ENCODE peak calls at places on chromosome X, in six cellular contexts. A is heart right ventricle; F is small intestine; T is WERI-Rb-1; O is CD4-positive, CD25-positive, alpha-beta regulatory T cell; M is psoas muscle. B is an unnamed sample. For H3K36me3 and H3K27me3, the result is how much of the 10 kb centered on the place peaks cover.

GRCh38 chrX:120840826-120841225 is 34.8 kb downstream of the CT47B1 start:
- DNase-seq in A (no peak), F (no peak), T (no peak), O (no peak), M (no peak), B (no peak)

GRCh38 chrX:99271641-99272040 is 1138.4 kb downstream of the PCDH19 start:
- DNase-seq in A (no peak), F (no peak), T (peak), O (no peak), M (no peak), B (no peak)

GRCh38 chrX:72088761-72089160 is 43.0 kb downstream of the RTL5 start:
- DNase-seq in A (no peak), F (no peak), T (no peak), O (no peak), M (no peak), B (no peak)

GRCh38 chrX:74788545-74789086 is 136.6 kb downstream of the NEXMIF start:
- DNase-seq in A (no peak), F (no peak), T (no peak), O (no peak), M (no peak), B (no peak)

GRCh38 chrX:12956704-12957541 is 18.0 kb upstream of the TMSB4X start:
- DNase-seq in A (peak), F (peak), T (no peak), O (peak), M (no peak), B (peak)

GRCh38 chrX:139106111-139106510 is 394.6 kb upstream of the FGF13 start:
- DNase-seq in A (no peak), F (no peak), T (no peak), O (no peak), M (peak), B (peak)

GRCh38 chrX:8191022-8191421 is 20.0 kb upstream of the VCX2 start:
- DNase-seq in A (no peak), F (no peak), T (no peak), O (no peak), M (no peak), B (no peak)

GRCh38 chrX:3271485-3272186 is 74.8 kb downstream of the MXRA5 start:
- DNase-seq in A (no peak), F (no peak), T (no peak), O (no peak), M (no peak), B (peak)

GRCh38 chrX:13266641-13267420 is 53.0 kb downstream of the ATXN3L start:
- DNase-seq in A (no peak), F (no peak), T (no peak), O (no peak), M (no peak), B (no peak)

GRCh38 chrX:115630204-115630603 is 69.2 kb downstream of the PLS3 start:
- DNase-seq in A (no peak), F (no peak), T (no peak), O (no peak), M (no peak), B (no peak)

GRCh38 chrX:133254666-133255065 is 36.5 kb upstream of the TFDP3 start:
- DNase-seq in A (no peak), F (no peak), T (no peak), O (no peak), M (no peak), B (peak)

GRCh38 chrX:14243823-14244222 is 214.1 kb upstream of the GEMIN8 start:
- DNase-seq in A (no peak), F (no peak), T (no peak), O (no peak), M (no peak), B (no peak)

GRCh38 chrX:37905436-37906147 is 58.2 kb upstream of the DYNLT3 start:
- DNase-seq in A (no peak), F (no peak), T (peak), O (no peak), M (no peak), B (peak)

GRCh38 chrX:74514384-74514783 is 93.1 kb downstream of the SLC16A2 start:
- DNase-seq in A (no peak), F (peak), T (no peak), O (no peak), M (no peak), B (peak)

GRCh38 chrX:110286126-110286525 is 31.8 kb downstream of the AMMECR1 start:
- DNase-seq in A (no peak), F (no peak), T (no peak), O (no peak), M (no peak), B (peak)

GRCh38 chrX:154490021-154490413 is 412 bp downstream of the SLC10A3 start:
- DNase-seq in A (no peak), F (peak), T (no peak), O (peak), M (peak), B (peak)

GRCh38 chrX:153769158-153769864 is 5.3 kb downstream of the PLXNB3 start:
- DNase-seq in A (no peak), F (no peak), T (peak), O (no peak), M (no peak), B (no peak)

GRCh38 chrX:17374619-17375360 is at the start of gene NHS:
- DNase-seq in A (peak), F (peak), T (peak), O (no peak), M (peak), B (peak)

GRCh38 chrX:150573702-150574101 is 5.3 kb downstream of the MTM1 start:
- DNase-seq in A (no peak), F (no peak), T (no peak), O (no peak), M (no peak), B (no peak)

GRCh38 chrX:124328765-124329164 is 3.7 kb upstream of the TEX13D start:
- DNase-seq in A (no peak), F (no peak), T (no peak), O (no peak), M (no peak), B (no peak)

GRCh38 chrX:39245024-39245423 is 443.8 kb downstream of the MID1IP1 start:
- DNase-seq in A (no peak), F (peak), T (no peak), O (no peak), M (no peak), B (no peak)

GRCh38 chrX:102976793-102977495 is 39.9 kb downstream of the RAB40AL start:
- DNase-seq in A (no peak), F (no peak), T (no peak), O (no peak), M (no peak), B (no peak)

GRCh38 chrX:108590496-108590895 is 145.9 kb downstream of the IRS4 start:
- DNase-seq in A (no peak), F (no peak), T (no peak), O (no peak), M (no peak), B (no peak)

GRCh38 chrX:135477576-135477975 is 42.9 kb upstream of the INTS6L start:
- DNase-seq in A (peak), F (peak), T (peak), O (no peak), M (no peak), B (peak)

GRCh38 chrX:1451251-1451675 is 1.4 kb downstream of the ASMTL start:
- DNase-seq in A (no peak), F (no peak), T (peak), O (no peak), M (no peak), B (no peak)

GRCh38 chrX:57155171-57155570 is 18.0 kb upstream of the SPIN2A start:
- DNase-seq in A (no peak), F (peak), T (no peak), O (no peak), M (no peak), B (no peak)

GRCh38 chrX:133792198-133792953 is 193.0 kb downstream of the GPC3 start:
- DNase-seq in A (peak), F (peak), T (peak), O (peak), M (peak), B (peak)

GRCh38 chrX:134821370-134821769 is 163.1 kb upstream of the PLAC1 start:
- DNase-seq in A (peak), F (no peak), T (peak), O (no peak), M (no peak), B (no peak)

GRCh38 chrX:13533726-13534125 is 35.7 kb upstream of the EGFL6 start:
- DNase-seq in A (no peak), F (no peak), T (no peak), O (no peak), M (no peak), B (no peak)

GRCh38 chrX:526295-527224 is 104.0 kb upstream of the SHOX start:
- DNase-seq in A (no peak), F (no peak), T (no peak), O (no peak), M (no peak), B (no peak)

GRCh38 chrX:45006002-45006800 is 133.2 kb downstream of the KDM6A start:
- DNase-seq in A (no peak), F (no peak), T (no peak), O (no peak), M (no peak), B (peak)

GRCh38 chrX:12685541-12685940 is 105.7 kb upstream of the PRPS2 start:
- DNase-seq in A (no peak), F (no peak), T (no peak), O (no peak), M (no peak), B (no peak)

GRCh38 chrX:47171996-47172395 is 21.6 kb upstream of the UBA1 start:
- DNase-seq in A (no peak), F (no peak), T (no peak), O (no peak), M (no peak), B (no peak)

GRCh38 chrX:40300286-40300890 is 202.6 kb upstream of the BCOR start:
- DNase-seq in A (no peak), F (no peak), T (no peak), O (no peak), M (no peak), B (no peak)

GRCh38 chrX:153981771-153982533 is 9.4 kb downstream of the TMEM187 start:
- DNase-seq in A (no peak), F (peak), T (no peak), O (peak), M (peak), B (no peak)

GRCh38 chrX:113001836-113002235 is 161.2 kb upstream of the AMOT start:
- DNase-seq in A (no peak), F (no peak), T (no peak), O (no peak), M (no peak), B (no peak)

GRCh38 chrX:112997991-112998390 is 157.4 kb upstream of the AMOT start:
- DNase-seq in A (no peak), F (peak), T (no peak), O (no peak), M (no peak), B (no peak)
- H3K36me3 ChIP-seq in A (under half), F (under half), T (under half), O (under half), M (under half), B (under half)

GRCh38 chrX:119189586-119189985 is 46.5 kb upstream of the PGRMC1 start:
- DNase-seq in A (peak), F (no peak), T (no peak), O (no peak), M (peak), B (no peak)

GRCh38 chrX:119186763-119187162 is 49.3 kb upstream of the PGRMC1 start:
- DNase-seq in A (no peak), F (no peak), T (no peak), O (no peak), M (no peak), B (no peak)

GRCh38 chrX:119189115-119189514 is 47.0 kb upstream of the PGRMC1 start:
- DNase-seq in A (no peak), F (no peak), T (no peak), O (no peak), M (no peak), B (no peak)

GRCh38 chrX:119186194-119186593 is 49.9 kb upstream of the PGRMC1 start:
- DNase-seq in A (no peak), F (no peak), T (no peak), O (no peak), M (no peak), B (no peak)

GRCh38 chrX:119187298-119187697 is 48.8 kb upstream of the PGRMC1 start:
- DNase-seq in A (no peak), F (peak), T (no peak), O (no peak), M (no peak), B (peak)
- H3K27me3 ChIP-seq in A (under half), F (under half), T (under half), O (under half), M (under half), B (under half)

GRCh38 chrX:30275498-30275897 is 28.6 kb downstream of the MAGEB1 start:
- DNase-seq in A (no peak), F (no peak), T (no peak), O (no peak), M (no peak), B (peak)
- H3K36me3 ChIP-seq in A (under half), F (under half), T (under half), O (under half), M (under half), B (under half)

GRCh38 chrX:23816179-23816578 is 33.2 kb downstream of the SAT1 start:
- DNase-seq in A (no peak), F (no peak), T (no peak), O (no peak), M (no peak), B (no peak)
- H3K27me3 ChIP-seq in A (under half), F (under half), T (under half), O (under half), M (under half), B (under half)

GRCh38 chrX:49030283-49030682 is 12.9 kb downstream of the TFE3 start:
- DNase-seq in A (no peak), F (peak), T (no peak), O (no peak), M (no peak), B (no peak)
- H3K36me3 ChIP-seq in A (under half), F (under half), T (under half), O (under half), M (under half), B (half or more)

DNA sequence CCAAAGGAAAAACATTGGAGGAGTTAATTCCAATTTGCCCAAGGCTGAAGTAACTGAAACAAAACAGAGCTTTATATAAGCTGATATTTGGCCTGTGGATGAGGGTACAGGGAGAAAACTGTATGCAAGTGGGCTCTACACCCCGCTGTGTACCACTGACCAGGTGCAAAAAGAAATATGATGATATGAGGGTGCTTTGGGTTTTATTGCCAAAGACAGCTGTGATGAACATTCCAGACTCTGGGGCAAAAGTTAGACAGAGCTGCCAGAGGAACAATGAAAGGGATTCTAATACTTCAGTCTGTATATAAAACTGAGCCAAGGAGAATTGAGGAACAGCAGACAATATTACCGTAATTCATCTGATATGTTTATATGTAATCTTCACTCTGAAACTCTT is 117.4 kb downstream of the MID1 start:
- DNase-seq in A (no peak), F (no peak), T (no peak), O (no peak), M (no peak), B (no peak)
- H3K27me3 ChIP-seq in A (under half), F (under half), T (under half), O (under half), M (under half), B (under half)

GRCh38 chrX:131288738-131289511 is at the start of gene IGSF1:
- DNase-seq in A (peak), F (no peak), T (no peak), O (no peak), M (peak), B (no peak)
- H3K36me3 ChIP-seq in A (under half), F (under half), T (under half), O (under half), M (under half), B (under half)

DNA sequence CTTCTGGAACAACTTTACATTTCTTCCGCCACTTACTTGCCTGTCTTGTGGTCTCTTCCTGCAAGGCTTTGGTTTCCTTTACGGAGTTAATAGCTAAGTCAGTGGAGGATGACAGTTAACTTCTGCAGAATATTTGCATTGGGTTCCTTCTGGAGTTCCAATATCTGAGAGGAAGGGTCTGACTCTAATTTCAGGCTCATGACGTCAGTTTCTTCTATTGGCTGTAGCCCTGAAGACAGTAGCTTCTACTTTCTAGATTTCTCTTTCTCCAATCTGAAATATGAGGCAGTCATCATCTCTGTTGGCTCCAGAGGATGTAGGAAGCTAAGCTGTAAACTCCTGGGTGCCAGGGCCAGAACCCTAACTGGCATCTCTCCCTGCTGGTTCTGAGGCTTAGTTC is 76.7 kb downstream of the FRMPD3 start:
- DNase-seq in A (no peak), F (no peak), T (no peak), O (no peak), M (no peak), B (no peak)
- H3K27me3 ChIP-seq in A (under half), F (under half), T (under half), O (under half), M (under half), B (under half)

DNA sequence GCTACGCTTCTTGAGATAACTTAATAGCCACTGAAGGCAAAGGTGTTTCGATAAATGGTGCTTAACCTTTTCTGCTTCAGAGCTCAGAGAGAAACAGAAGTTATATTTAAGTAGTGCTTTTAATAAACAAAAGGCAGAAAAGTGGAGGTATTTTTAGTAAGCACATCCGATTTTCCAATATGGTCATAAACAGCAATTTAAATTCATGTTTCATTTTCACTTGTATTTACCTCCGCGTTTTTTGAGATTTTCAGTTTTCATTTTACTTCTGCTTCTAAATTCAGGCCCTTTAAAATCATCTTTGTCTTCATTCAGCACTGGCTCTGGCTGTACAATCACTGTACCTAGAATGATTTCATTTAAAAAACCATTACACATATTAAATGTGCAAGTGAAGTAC is 92.4 kb downstream of the ATRX start:
- DNase-seq in A (no peak), F (no peak), T (no peak), O (no peak), M (no peak), B (no peak)
- H3K36me3 ChIP-seq in A (under half), F (under half), T (under half), O (under half), M (under half), B (under half)

B was measured in SJSA1.